ENCODE peak calls at places on chromosomes 5 and 9, in four cellular contexts. G is M059J, B is fibroblast of gingiva, Z is AG20443. X is an unnamed sample.

GRCh38 chr5:38636626-38637025 is 80.2 kb upstream of the LIFR start:
- DNase-seq in Z (no peak), G (no peak), B (no peak), X (no peak)

GRCh38 chr5:218457-219289 is 553 bp downstream of the SDHA start:
- DNase-seq in Z (peak), G (peak), B (no peak), X (no peak)

GRCh38 chr5:176985516-176985915 is 21.1 kb downstream of the UIMC1 start:
- DNase-seq in Z (no peak), B (no peak), G (no peak), X (no peak)

GRCh38 chr5:170986598-170986997 is 124.8 kb downstream of the RANBP17 start:
- DNase-seq in Z (no peak), G (no peak), B (peak), X (peak)

GRCh38 chr9:121650220-121651013 is 1.0 kb upstream of the DAB2IP start:
- DNase-seq in B (no peak), G (peak), Z (no peak), X (peak)

GRCh38 chr9:117523531-117524153 is 108.8 kb upstream of the ASTN2 start:
- DNase-seq in B (no peak), G (no peak), Z (no peak), X (no peak)

GRCh38 chr9:91572044-91572443 is 148.4 kb upstream of the NFIL3 start:
- DNase-seq in Z (no peak), B (no peak), G (no peak), X (peak)

GRCh38 chr5:9284781-9285307 is 261.0 kb downstream of the SEMA5A start:
- DNase-seq in G (peak), B (peak), Z (peak), X (peak)

GRCh38 chr9:98021306-98022040 is 35.1 kb upstream of the NANS start:
- DNase-seq in G (peak), Z (no peak), B (no peak), X (no peak)

GRCh38 chr5:127942246-127943060 is 141.1 kb upstream of the SLC12A2 start:
- DNase-seq in Z (no peak), G (peak), B (peak), X (peak)

GRCh38 chr5:52491829-52492217 is 295.9 kb upstream of the ITGA1 start:
- DNase-seq in G (no peak), Z (no peak), B (no peak), X (no peak)

GRCh38 chr5:172731286-172732073 is 39.5 kb downstream of the DUSP1 start:
- DNase-seq in G (peak), Z (no peak), B (no peak), X (no peak)

GRCh38 chr5:133950821-133951612 is 17.4 kb downstream of the C5orf15 start:
- DNase-seq in B (no peak), Z (no peak), G (no peak), X (no peak)

GRCh38 chr5:148786456-148786855 is 40.0 kb upstream of the ADRB2 start:
- DNase-seq in G (no peak), Z (no peak), B (no peak), X (no peak)

GRCh38 chr9:121812159-121812735 is 160.8 kb downstream of the DAB2IP start:
- DNase-seq in Z (no peak), G (no peak), B (no peak), X (no peak)

GRCh38 chr5:68898961-68899471 is 194.8 kb upstream of the SLC30A5 start:
- DNase-seq in B (peak), G (peak), Z (peak), X (peak)

GRCh38 chr5:1094670-1095190 is 17.1 kb downstream of the SLC12A7 start:
- DNase-seq in B (no peak), G (no peak), Z (no peak), X (no peak)

GRCh38 chr9:105316703-105317102 is 72.3 kb downstream of the SLC44A1 start:
- DNase-seq in G (no peak), B (no peak), Z (no peak), X (no peak)

GRCh38 chr5:131389096-131389868 is 125.4 kb downstream of the CDC42SE2 start:
- DNase-seq in G (no peak), Z (no peak), B (no peak), X (no peak)

GRCh38 chr5:68028131-68028727 is 187.3 kb upstream of the PIK3R1 start:
- DNase-seq in Z (no peak), B (no peak), G (peak), X (peak)

GRCh38 chr5:150211156-150212030 is 21.5 kb downstream of the SLC6A7 start:
- DNase-seq in G (no peak), Z (no peak), B (no peak), X (no peak)

GRCh38 chr9:17230646-17231045 is 95.8 kb downstream of the CNTLN start:
- DNase-seq in B (no peak), G (no peak), Z (no peak), X (no peak)